ENCODE peak calls at places on chromosomes 4 and X, in four cellular contexts. Y is mesenchymal stem cell, X is Karpas-422, D is GM23248. M is an unnamed sample. For H3K27me3, the result is how much of the 10 kb centered on the place peaks cover.

GRCh38 chr4:118112647-118113046 is 78.4 kb downstream of the NDST3 start:
- DNase-seq in Y (peak), D (peak), X (no peak), M (no peak)

GRCh38 chr4:158538911-158539310 is 17.2 kb downstream of the RXFP1 start:
- DNase-seq in Y (no peak), D (no peak), X (peak), M (no peak)

GRCh38 chr4:54902261-54902660 is 223.1 kb downstream of the KDR start:
- DNase-seq in D (peak), Y (no peak), X (no peak), M (no peak)

GRCh38 chr4:74228691-74229640 is 71.0 kb downstream of the MTHFD2L start:
- DNase-seq in X (peak), Y (peak), D (peak), M (peak)

GRCh38 chrX:91435465-91435864 is 826 bp downstream of the PABPC5 start:
- DNase-seq in X (no peak), D (peak), Y (no peak), M (no peak)

GRCh38 chr4:94653095-94653649 is 104.6 kb upstream of the BMPR1B start:
- DNase-seq in X (no peak), D (no peak), Y (no peak), M (no peak)

GRCh38 chrX:111467896-111468295 is 43.5 kb upstream of the SERTM2 start:
- DNase-seq in Y (no peak), X (no peak), D (no peak), M (no peak)

GRCh38 chrX:131746491-131746968 is 202.7 kb downstream of the OR13H1 start:
- DNase-seq in Y (no peak), D (no peak), X (peak), M (peak)

GRCh38 chr4:27048350-27049100 is 187.9 kb downstream of the STIM2 start:
- DNase-seq in D (peak), Y (peak), X (peak), M (peak)

GRCh38 chrX:150036181-150036580 is 97.9 kb upstream of the EOLA2 start:
- DNase-seq in X (no peak), D (peak), Y (peak), M (no peak)

GRCh38 chr4:166680801-166681200 is 553.5 kb downstream of the SPOCK3 start:
- DNase-seq in X (no peak), D (no peak), Y (peak), M (no peak)

GRCh38 chr4:142534994-142535393 is 311.1 kb downstream of the INPP4B start:
- DNase-seq in D (peak), Y (peak), X (no peak), M (no peak)

GRCh38 chr4:152938237-152938969 is 2.3 kb downstream of the FHDC1 start:
- DNase-seq in D (peak), Y (no peak), X (no peak), M (no peak)

GRCh38 chr4:101288365-101289145 is 58.8 kb downstream of the PPP3CA start:
- DNase-seq in X (no peak), Y (no peak), D (no peak), M (no peak)

GRCh38 chr4:183855651-183856190 is 49.4 kb upstream of the STOX2 start:
- DNase-seq in X (no peak), Y (no peak), D (no peak), M (no peak)

GRCh38 chr4:28654618-28655017 is 1794.0 kb downstream of the STIM2 start:
- DNase-seq in X (no peak), D (no peak), Y (no peak), M (no peak)

GRCh38 chr4:47213971-47214370 is 182.6 kb downstream of the GABRB1 start:
- DNase-seq in D (peak), X (no peak), Y (peak), M (no peak)

GRCh38 chr4:141462361-141462760 is 174.0 kb upstream of the IL15 start:
- DNase-seq in Y (no peak), D (peak), X (no peak), M (no peak)

GRCh38 chr4:120225527-120225926 is 158.9 kb upstream of the MAD2L1 start:
- DNase-seq in X (no peak), D (no peak), Y (no peak), M (no peak)

GRCh38 chr4:138904793-138905192 is 110.8 kb upstream of the NOCT start:
- DNase-seq in Y (no peak), X (no peak), D (no peak), M (no peak)

GRCh38 chr4:85370400-85371032 is 104.4 kb upstream of the ARHGAP24 start:
- DNase-seq in X (peak), Y (peak), D (peak), M (peak)

GRCh38 chr4:182015893-182016292 is 227.3 kb upstream of the TENM3 start:
- DNase-seq in D (peak), Y (peak), X (no peak), M (no peak)

GRCh38 chrX:63929608-63930007 is 144.6 kb upstream of the ARHGEF9 start:
- DNase-seq in X (no peak), D (no peak), Y (no peak), M (no peak)

GRCh38 chr4:82578935-82579334 is 17.1 kb upstream of the TMEM150C start:
- DNase-seq in Y (no peak), D (peak), X (no peak), M (no peak)

GRCh38 chr4:76305033-76305687 is 1.4 kb upstream of the STBD1 start:
- DNase-seq in X (no peak), D (no peak), Y (no peak), M (peak)

GRCh38 chrX:109911046-109911445 is 91.9 kb upstream of the TMEM164 start:
- DNase-seq in D (peak), Y (no peak), X (no peak), M (no peak)

GRCh38 chrX:155966876-155967275 is 30.6 kb upstream of the IL9R start:
- DNase-seq in D (peak), X (peak), Y (peak), M (no peak)

GRCh38 chr4:15006416-15007024 is 4.2 kb downstream of the CPEB2 start:
- DNase-seq in X (peak), Y (peak), D (peak), M (peak)

GRCh38 chr4:82726601-82727000 is 72.0 kb downstream of the SCD5 start:
- DNase-seq in D (no peak), X (no peak), Y (no peak), M (no peak)

GRCh38 chr4:113955411-113955810 is 24.0 kb downstream of the ARSJ start:
- DNase-seq in Y (no peak), D (no peak), X (no peak), M (no peak)
- H3K4me2 ChIP-seq in Y (no peak), D (no peak), X (no peak), M (no peak)

GRCh38 chrX:133892337-133892736 is 93.1 kb downstream of the GPC3 start:
- DNase-seq in X (no peak), Y (no peak), D (no peak), M (no peak)

DNA sequence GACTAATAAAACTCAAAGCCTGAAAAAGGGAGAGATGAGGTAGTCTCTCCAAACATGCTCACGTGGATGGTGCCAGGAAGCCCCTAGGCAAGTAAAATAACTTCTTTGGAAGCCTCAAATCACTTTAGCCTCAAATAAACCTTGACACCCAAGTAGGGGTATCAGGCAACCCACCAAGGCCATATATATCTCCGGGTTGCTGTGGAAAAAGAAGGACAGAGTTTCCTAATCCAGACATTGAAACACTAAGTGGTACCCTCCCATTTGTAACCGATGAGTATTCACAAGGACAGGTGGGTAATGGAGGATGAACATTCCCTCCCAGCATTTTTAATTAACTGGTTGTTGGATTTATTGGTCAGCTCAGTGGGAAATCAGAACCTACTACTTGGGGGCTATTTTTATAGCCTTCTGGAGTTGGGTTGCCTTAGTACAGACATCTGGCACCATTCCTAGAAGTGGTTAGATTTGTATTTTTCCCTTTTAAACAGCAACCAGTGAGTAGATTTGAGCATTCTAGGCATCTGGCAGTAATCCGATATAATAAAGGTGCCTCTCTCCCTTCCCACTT is 87.7 kb downstream of the GPC3 start:
- DNase-seq in D (no peak), X (no peak), Y (no peak), M (no peak)
- H3K27me3 ChIP-seq in D (under half), X (under half), Y (under half), M (under half)

GRCh38 chr4:13642576-13642975 is 15.1 kb upstream of the BOD1L1 start:
- DNase-seq in D (peak), Y (peak), X (no peak), M (no peak)

GRCh38 chr4:13645075-13645474 is 17.6 kb upstream of the BOD1L1 start:
- DNase-seq in D (no peak), Y (no peak), X (no peak), M (no peak)

GRCh38 chr4:13641084-13641483 is 13.6 kb upstream of the BOD1L1 start:
- DNase-seq in D (no peak), X (no peak), Y (no peak), M (no peak)

GRCh38 chr4:13642163-13642562 is 14.6 kb upstream of the BOD1L1 start:
- DNase-seq in Y (no peak), X (no peak), D (peak), M (no peak)

GRCh38 chr4:13640149-13640671 is 12.7 kb upstream of the BOD1L1 start:
- DNase-seq in Y (peak), X (no peak), D (peak), M (no peak)
- H2AFZ ChIP-seq in Y (no peak), X (no peak), D (no peak), M (no peak)

DNA sequence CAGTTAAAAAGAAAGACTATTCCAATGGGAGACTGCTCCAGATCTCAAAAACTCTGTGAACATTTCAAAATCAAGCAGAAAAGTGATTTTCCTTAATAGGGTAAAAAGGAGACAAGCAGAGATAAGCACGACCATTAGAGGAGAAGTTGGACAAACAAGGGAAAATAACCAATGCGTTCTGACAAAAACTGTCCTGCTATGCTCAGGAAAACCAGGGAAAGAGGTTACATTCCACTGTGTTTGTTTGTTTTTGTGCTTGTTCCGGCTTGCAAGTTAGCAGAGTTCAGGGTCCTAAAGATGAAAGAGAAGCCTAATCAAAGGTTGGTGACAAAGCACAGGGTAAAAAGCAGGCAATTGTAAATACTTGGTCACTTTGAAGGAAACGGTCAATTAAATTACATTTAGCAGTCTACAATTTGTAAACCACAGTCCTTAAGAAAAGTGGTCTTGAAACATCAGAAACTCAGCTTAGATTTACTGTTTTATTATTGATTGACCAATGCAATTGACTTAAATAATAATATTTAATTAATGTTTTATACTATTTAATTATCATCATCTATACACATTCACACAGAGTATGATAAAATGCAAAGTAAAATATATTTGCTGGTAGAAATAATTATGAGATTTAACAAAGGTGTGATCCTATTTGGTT is 186.2 kb upstream of the CPXCR1 start:
- DNase-seq in X (no peak), Y (no peak), D (no peak), M (no peak)
- H3K4me2 ChIP-seq in X (no peak), Y (no peak), D (no peak), M (no peak)

DNA sequence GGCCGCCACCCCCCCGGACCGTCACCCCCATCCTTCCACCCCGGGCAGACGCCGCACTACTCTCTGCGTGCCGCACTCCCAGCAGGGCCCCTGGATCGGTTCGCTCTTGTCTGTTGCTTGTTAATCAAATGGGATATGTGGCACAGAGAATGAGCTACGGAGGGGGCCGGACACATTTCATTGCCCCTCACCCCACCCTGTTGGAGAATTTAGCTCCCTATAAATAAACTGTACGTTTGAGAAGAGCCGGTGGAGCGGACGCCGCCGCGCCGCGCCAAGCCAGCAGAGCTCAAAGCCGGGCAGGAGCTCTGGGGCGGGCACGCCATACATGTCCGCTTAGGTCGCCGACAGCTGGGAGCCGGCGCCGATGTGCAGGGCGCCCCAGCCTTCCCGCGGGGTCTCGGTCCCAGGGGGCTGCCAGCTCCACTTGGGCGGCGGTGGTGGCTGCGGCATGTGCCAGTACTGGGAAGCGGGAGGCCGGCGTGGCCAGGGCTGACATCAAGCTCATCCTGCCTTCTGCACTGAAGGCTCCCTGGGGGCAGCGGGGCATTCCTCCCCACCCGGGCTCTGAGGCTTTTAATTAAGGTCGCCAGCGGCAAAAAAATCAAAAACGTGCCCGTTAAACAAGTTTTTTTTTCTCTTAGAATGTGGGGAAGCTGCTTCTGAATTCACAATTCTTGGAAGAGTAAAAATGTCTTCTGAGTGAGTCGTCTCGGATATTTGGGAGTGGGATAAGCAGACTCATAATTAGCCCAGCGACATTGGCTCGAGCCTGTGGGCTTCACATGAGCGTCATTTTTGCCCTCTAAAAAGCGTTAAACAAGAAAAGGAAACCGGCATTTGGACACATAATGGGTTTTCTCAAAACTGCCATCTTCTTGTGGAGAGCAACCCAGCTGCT is 1.1 kb upstream of the PCDH19 start:
- DNase-seq in X (no peak), Y (no peak), D (peak), M (no peak)
- H3K27me3 ChIP-seq in X (under half), Y (half or more), D (under half), M (under half)

GRCh38 chrX:37701588-37701987 is 16.0 kb downstream of the XK start:
- DNase-seq in D (no peak), Y (no peak), X (no peak), M (no peak)

GRCh38 chrX:37692918-37693317 is 7.3 kb downstream of the XK start:
- DNase-seq in Y (no peak), X (no peak), D (no peak), M (no peak)

GRCh38 chrX:37697169-37697760 is 11.7 kb downstream of the XK start:
- DNase-seq in X (no peak), D (no peak), Y (no peak), M (no peak)
- H2AFZ ChIP-seq in X (no peak), D (no peak), Y (no peak), M (no peak)